ENCODE peak calls at places on chromosomes 4 and X, in four cellular contexts. L is HepG2, I is K562, E is GM12878. R is an unnamed sample.

GRCh38 chr4:87947381-87948160 is 27.9 kb upstream of the SPP1 start:
- DNase-seq in L (no peak), I (no peak), E (no peak), R (no peak)

GRCh38 chr4:105194328-105195231 is 47.9 kb downstream of the TET2 start:
- DNase-seq in I (no peak), E (peak; percentile 55), L (no peak), R (no peak)

GRCh38 chr4:8773124-8773931 is 98.3 kb downstream of the HMX1 start:
- DNase-seq in L (no peak), E (no peak), I (no peak), R (peak; percentile 7)

GRCh38 chr4:139419388-139419914 is 34.5 kb upstream of the RAB33B start:
- DNase-seq in L (no peak), E (no peak), I (no peak), R (no peak)

GRCh38 chrX:2627272-2627867 is 63.7 kb upstream of the CD99 start:
- DNase-seq in I (peak; percentile 15), L (peak; percentile 71), E (no peak), R (peak; percentile 72)

GRCh38 chr4:921830-922331 is 10.2 kb downstream of the GAK start:
- DNase-seq in I (no peak), L (no peak), E (peak; percentile 83), R (no peak)

GRCh38 chr4:186445040-186445439 is 110.3 kb downstream of the MTNR1A start:
- DNase-seq in E (no peak), L (no peak), I (no peak), R (no peak)

GRCh38 chrX:118795528-118795927 is 28.1 kb upstream of the ZCCHC12 start:
- DNase-seq in E (no peak), L (no peak), I (no peak), R (no peak)

GRCh38 chrX:105618393-105619101 is 203.8 kb upstream of the NRK start:
- DNase-seq in I (no peak), E (no peak), L (peak; percentile 2), R (no peak)

GRCh38 chrX:136204571-136204970 is 46.6 kb downstream of the MAP7D3 start:
- DNase-seq in E (no peak), I (no peak), L (no peak), R (no peak)
- TF ChIP-seq USF2 in E (no peak), I (no peak), L (no peak), R (no peak)

DNA sequence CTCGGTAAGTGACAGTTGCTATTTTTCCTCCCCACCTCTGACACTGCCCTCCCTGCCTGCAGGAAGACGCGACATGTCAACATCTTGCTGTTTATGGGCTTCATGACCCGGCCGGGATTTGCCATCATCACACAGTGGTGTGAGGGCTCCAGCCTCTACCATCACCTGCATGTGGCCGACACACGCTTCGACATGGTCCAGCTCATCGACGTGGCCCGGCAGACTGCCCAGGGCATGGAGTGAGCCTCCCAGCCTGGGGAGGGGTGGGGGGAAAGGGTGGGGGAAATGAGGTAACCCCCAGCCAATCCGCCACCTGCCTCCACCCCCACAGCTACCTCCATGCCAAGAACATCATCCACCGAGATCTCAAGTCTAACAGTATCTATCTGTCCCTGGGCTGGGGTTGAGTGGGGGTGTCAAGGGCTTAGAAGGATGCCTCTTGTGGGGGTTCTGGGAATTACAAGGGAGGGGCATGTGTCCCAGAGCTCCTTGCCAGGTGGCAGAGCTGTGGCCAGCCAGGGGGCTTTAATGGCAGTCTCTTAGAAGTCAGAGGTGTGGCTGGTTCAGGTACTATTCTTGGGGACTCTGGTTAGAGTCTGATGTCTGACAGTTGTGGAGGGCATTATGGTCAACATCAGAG is 7.8 kb downstream of the ARAF start:
- DNase-seq in I (peak; percentile 43), L (peak; percentile 16), E (no peak), R (peak; percentile 39)
- TF ChIP-seq CREB1 in I (no peak), L (no peak), E (no peak), R (no peak)

DNA sequence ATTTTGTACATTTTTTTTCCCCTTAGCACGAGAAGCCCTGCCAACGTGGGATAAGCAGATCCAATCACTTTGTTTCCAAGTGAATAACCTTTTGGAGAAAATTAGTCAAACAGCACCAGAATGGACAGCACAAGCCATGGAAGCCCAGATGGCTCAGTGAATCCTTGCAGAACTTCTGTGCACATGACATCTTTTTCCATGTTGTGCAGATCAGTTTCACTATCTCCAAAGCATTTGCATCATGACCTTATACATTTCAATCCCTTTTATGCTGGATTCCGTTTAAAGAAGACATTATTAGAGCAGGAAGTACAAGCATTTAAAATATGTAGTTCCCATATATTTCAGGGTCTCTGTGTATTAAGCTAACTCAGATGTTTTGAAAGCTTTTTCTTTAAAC is 39.3 kb downstream of the PLAC8 start:
- DNase-seq in E (no peak), L (no peak), I (no peak), R (no peak)
- TF ChIP-seq CBFB in E (no peak), L (no peak), I (no peak), R (no peak)

GRCh38 chr4:6910340-6910959 is 824 bp downstream of the TBC1D14 start:
- DNase-seq in I (peak; percentile 68), E (no peak), L (no peak), R (no peak)

GRCh38 chr4:6909113-6909969 is at the start of gene TBC1D14:
- DNase-seq in I (peak; percentile 96), L (peak; percentile 74), E (no peak), R (peak; percentile 85)

GRCh38 chr4:6908397-6909112 is 1.1 kb upstream of the TBC1D14 start:
- DNase-seq in E (no peak), L (no peak), I (no peak), R (peak; percentile 7)

GRCh38 chr4:6910960-6911874 is 1.6 kb downstream of the TBC1D14 start:
- DNase-seq in E (no peak), L (no peak), I (no peak), R (no peak)

DNA sequence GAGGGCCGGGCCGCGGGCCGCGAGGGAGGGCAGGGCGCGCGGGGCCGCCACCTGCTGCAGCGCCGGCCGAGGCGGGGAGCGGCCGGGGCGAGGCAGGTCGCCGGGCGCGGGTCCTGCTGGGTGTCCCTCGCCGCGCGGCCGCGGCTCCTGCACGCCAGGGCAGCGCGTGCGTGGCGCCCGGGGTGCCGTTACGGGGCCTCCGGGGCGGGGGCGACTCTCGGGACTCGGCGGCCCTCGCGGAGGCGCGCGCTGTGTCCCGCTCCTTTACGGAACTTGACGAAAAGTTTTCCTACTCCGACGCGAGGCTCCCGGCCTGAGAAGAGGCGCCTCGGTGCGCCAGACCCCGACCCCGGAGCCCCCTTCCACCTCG is 329 bp downstream of the TBC1D14 start:
- DNase-seq in E (no peak), L (no peak), I (no peak), R (no peak)
- TF ChIP-seq USF2 in E (no peak), L (no peak), I (no peak), R (no peak)

GRCh38 chr4:89109841-89110540 is 1.3 kb upstream of the TIGD2 start:
- DNase-seq in E (no peak), L (no peak), I (no peak), R (no peak)

GRCh38 chr4:89108068-89108467 is 3.3 kb upstream of the TIGD2 start:
- DNase-seq in I (no peak), L (no peak), E (no peak), R (no peak)

GRCh38 chr4:89110986-89111832 is at the start of gene TIGD2:
- DNase-seq in E (peak; percentile 47), L (peak; percentile 69), I (peak; percentile 96), R (peak; percentile 82)

GRCh38 chr4:89111833-89112563 is 665 bp downstream of the TIGD2 start:
- DNase-seq in L (peak; percentile 97), I (peak; percentile 29), E (no peak), R (no peak)

GRCh38 chr4:89110541-89110985 is 770 bp upstream of the TIGD2 start:
- DNase-seq in L (no peak), E (no peak), I (no peak), R (peak; percentile 39)
- TF ChIP-seq CREB1 in L (no peak), E (no peak), I (no peak), R (no peak)

DNA sequence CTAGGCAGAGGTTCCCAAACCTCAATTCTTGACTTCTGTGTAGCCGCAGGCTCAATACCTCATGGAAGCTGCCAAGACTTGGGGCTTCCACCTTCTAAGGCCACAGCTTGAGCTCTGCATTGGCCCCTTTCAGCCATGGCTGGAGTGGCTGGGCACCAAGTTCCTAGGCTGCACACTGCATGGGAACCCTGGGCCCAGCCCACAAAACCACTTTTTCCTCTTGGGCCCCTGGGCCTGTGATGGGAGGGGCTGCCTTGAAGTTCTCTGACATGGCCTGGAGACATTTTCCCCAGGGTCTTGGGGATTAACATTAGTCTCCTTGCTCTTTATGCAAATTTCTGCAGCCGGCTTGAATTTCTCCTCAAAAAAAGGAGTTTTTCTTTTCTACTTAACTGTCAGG is 14.0 kb upstream of the LOC101059915 start:
- DNase-seq in E (no peak), I (no peak), L (no peak), R (no peak)
- TF ChIP-seq CBFB in E (no peak), I (no peak), L (no peak), R (no peak)

GRCh38 chrX:45421806-45422205 is 221.1 kb upstream of the DIPK2B start:
- DNase-seq in E (no peak), I (no peak), L (no peak), R (no peak)
- TF ChIP-seq USF2 in E (no peak), I (no peak), L (no peak), R (no peak)

R was measured in WTC11.